ENCODE peak calls at places on chromosomes 7 and 10, in eight cellular contexts. M is activated CD8-positive, alpha-beta memory T cell treated with anti-CD3 and anti-CD28 coated beads for 4 hours; Y is upper lobe of right lung; B is H7; P is psoas muscle; D is cardiac muscle cell; R is activated naive CD4-positive, alpha-beta T cell treated with anti-CD3 and anti-CD28 coated beads for 36 hours; S is IMR-90. T is an unnamed sample.

GRCh38 chr7:157476201-157476600 is 139.4 kb downstream of the DNAJB6 start:
- DNase-seq in D (no peak), Y (no peak), R (no peak), P (no peak), S (no peak), B (peak), M (no peak), T (no peak)

GRCh38 chr7:96361116-96361857 is 39.4 kb upstream of the SLC25A13 start:
- DNase-seq in S (no peak), B (no peak), Y (no peak), R (no peak), M (no peak), P (no peak), D (no peak), T (no peak)

GRCh38 chr10:29471483-29471859 is 163.3 kb downstream of the SVIL start:
- DNase-seq in M (no peak), B (no peak), P (no peak), Y (no peak), R (no peak), S (peak), D (no peak), T (peak)

GRCh38 chr10:29746080-29746797 is 111.5 kb upstream of the SVIL start:
- DNase-seq in P (no peak), R (no peak), B (no peak), D (no peak), S (peak), Y (no peak), M (no peak), T (peak)

GRCh38 chr10:71176661-71177060 is 35.7 kb upstream of the UNC5B start:
- DNase-seq in R (no peak), D (peak), M (no peak), Y (no peak), S (no peak), B (peak), P (no peak), T (no peak)

GRCh38 chr10:34780818-34781380 is 34.2 kb downstream of the PARD3 start:
- DNase-seq in D (peak), P (peak), R (peak), Y (no peak), M (no peak), S (peak), B (peak), T (peak)

GRCh38 chr10:7121154-7121797 is 289.6 kb downstream of the SFMBT2 start:
- DNase-seq in P (peak), S (peak), Y (peak), B (peak), M (peak), D (peak), R (peak), T (peak)

GRCh38 chr10:73910764-73911552 is at the start of gene PLAU:
- DNase-seq in Y (peak), M (no peak), D (peak), R (peak), P (peak), B (peak), S (peak), T (peak)

GRCh38 chr10:94850766-94851165 is 87.7 kb upstream of the CYP2C9 start:
- DNase-seq in Y (no peak), P (no peak), M (no peak), S (no peak), D (no peak), R (no peak), B (no peak), T (no peak)

T was measured in HCEC 1CT.